ENCODE peak calls at places on chromosomes 2 and 18, in five cellular contexts. One of them, this sample, is unnamed.

GRCh38 chr2:62221141-62221540 is 25.2 kb downstream of the B3GNT2 start:
- DNase-seq in tibial artery: no peak
- DNase-seq in CD8-positive, alpha-beta T cell: peak
- DNase-seq in neural crest cell: no peak
- DNase-seq in ovary: no peak
- DNase-seq in this sample: no peak

GRCh38 chr18:7601249-7601620 is 34.1 kb downstream of the PTPRM start:
- DNase-seq in tibial artery: no peak
- DNase-seq in CD8-positive, alpha-beta T cell: no peak
- DNase-seq in neural crest cell: no peak
- DNase-seq in ovary: no peak
- DNase-seq in this sample: peak

GRCh38 chr2:55581875-55582547 is 35.4 kb downstream of the PPP4R3B start:
- DNase-seq in tibial artery: no peak
- DNase-seq in CD8-positive, alpha-beta T cell: no peak
- DNase-seq in neural crest cell: no peak
- DNase-seq in ovary: no peak
- DNase-seq in this sample: peak

GRCh38 chr2:236661762-236662110 is 92.1 kb downstream of the ACKR3 start:
- DNase-seq in tibial artery: no peak
- DNase-seq in CD8-positive, alpha-beta T cell: no peak
- DNase-seq in neural crest cell: no peak
- DNase-seq in ovary: no peak
- DNase-seq in this sample: no peak

GRCh38 chr2:31138037-31138962 is at the start of gene GALNT14:
- DNase-seq in tibial artery: peak
- DNase-seq in CD8-positive, alpha-beta T cell: no peak
- DNase-seq in neural crest cell: peak
- DNase-seq in ovary: peak
- DNase-seq in this sample: peak

GRCh38 chr2:149422337-149422990 is 92.1 kb downstream of the LYPD6 start:
- DNase-seq in tibial artery: no peak
- DNase-seq in CD8-positive, alpha-beta T cell: no peak
- DNase-seq in neural crest cell: no peak
- DNase-seq in ovary: no peak
- DNase-seq in this sample: peak

GRCh38 chr18:55136864-55137263 is 177.6 kb upstream of the CCDC68 start:
- DNase-seq in tibial artery: no peak
- DNase-seq in CD8-positive, alpha-beta T cell: no peak
- DNase-seq in neural crest cell: no peak
- DNase-seq in ovary: no peak
- DNase-seq in this sample: peak

GRCh38 chr18:57819671-57820460 is 16.8 kb upstream of the ATP8B1 start:
- DNase-seq in tibial artery: no peak
- DNase-seq in CD8-positive, alpha-beta T cell: no peak
- DNase-seq in neural crest cell: no peak
- DNase-seq in ovary: no peak
- DNase-seq in this sample: peak

GRCh38 chr2:165113414-165113813 is 90.4 kb downstream of the SCN3A start:
- DNase-seq in tibial artery: no peak
- DNase-seq in CD8-positive, alpha-beta T cell: no peak
- DNase-seq in neural crest cell: no peak
- DNase-seq in ovary: no peak
- DNase-seq in this sample: no peak

GRCh38 chr2:10405441-10405840 is 42.7 kb downstream of the ODC1 start:
- DNase-seq in tibial artery: peak
- DNase-seq in CD8-positive, alpha-beta T cell: no peak
- DNase-seq in neural crest cell: no peak
- DNase-seq in ovary: no peak
- DNase-seq in this sample: peak

GRCh38 chr2:240393831-240394410 is 41.5 kb upstream of the GPC1 start:
- DNase-seq in tibial artery: no peak
- DNase-seq in CD8-positive, alpha-beta T cell: no peak
- DNase-seq in neural crest cell: no peak
- DNase-seq in ovary: no peak
- DNase-seq in this sample: peak

GRCh38 chr2:24892928-24893327 is 27.1 kb downstream of the ADCY3 start:
- DNase-seq in tibial artery: no peak
- DNase-seq in CD8-positive, alpha-beta T cell: no peak
- DNase-seq in neural crest cell: no peak
- DNase-seq in ovary: no peak
- DNase-seq in this sample: no peak

GRCh38 chr2:232887171-232887850 is 17.2 kb downstream of the SNORC start:
- DNase-seq in tibial artery: peak
- DNase-seq in CD8-positive, alpha-beta T cell: no peak
- DNase-seq in neural crest cell: no peak
- DNase-seq in ovary: no peak
- DNase-seq in this sample: no peak
- TF ChIP-seq CTCF in tibial artery: no peak
- TF ChIP-seq CTCF in CD8-positive, alpha-beta T cell: no peak
- TF ChIP-seq CTCF in neural crest cell: no peak
- TF ChIP-seq CTCF in ovary: no peak
- TF ChIP-seq CTCF in this sample: no peak

DNA sequence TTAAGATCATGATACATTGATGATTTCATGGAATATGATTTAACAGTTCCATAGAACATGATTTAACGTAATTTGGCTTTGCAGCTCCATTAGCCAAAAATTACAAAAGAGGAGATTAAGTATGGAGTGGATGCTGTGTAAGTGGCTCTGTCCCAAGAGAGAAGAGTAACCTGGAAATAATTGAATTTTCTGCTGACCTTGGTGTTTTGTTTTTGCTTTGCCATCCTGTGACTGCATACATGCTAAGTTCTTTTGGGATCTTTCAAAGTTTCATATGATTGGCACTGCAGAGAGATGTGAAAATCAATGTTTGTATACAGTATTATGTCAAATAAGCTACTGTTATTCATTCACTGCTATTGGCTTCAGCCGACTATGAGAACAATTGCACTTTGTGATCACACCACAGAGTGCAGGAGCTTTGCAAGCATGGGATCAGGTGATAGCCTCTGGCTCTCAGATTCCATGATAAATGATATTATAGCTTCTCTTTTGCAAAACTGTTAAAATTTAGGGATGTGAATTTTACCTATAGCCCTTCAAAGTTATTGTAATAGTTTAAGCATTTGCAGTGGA is 46.1 kb upstream of the TMEM87B start:
- DNase-seq in tibial artery: no peak
- DNase-seq in CD8-positive, alpha-beta T cell: no peak
- DNase-seq in neural crest cell: no peak
- DNase-seq in ovary: no peak
- DNase-seq in this sample: no peak
- TF ChIP-seq CTCF in tibial artery: no peak
- TF ChIP-seq CTCF in CD8-positive, alpha-beta T cell: no peak
- TF ChIP-seq CTCF in neural crest cell: no peak
- TF ChIP-seq CTCF in ovary: no peak
- TF ChIP-seq CTCF in this sample: no peak

GRCh38 chr2:233037078-233037477 is 4.6 kb downstream of the NEU2 start:
- DNase-seq in tibial artery: no peak
- DNase-seq in CD8-positive, alpha-beta T cell: no peak
- DNase-seq in neural crest cell: no peak
- DNase-seq in ovary: no peak
- DNase-seq in this sample: peak
- TF ChIP-seq CTCF in tibial artery: no peak
- TF ChIP-seq CTCF in CD8-positive, alpha-beta T cell: no peak
- TF ChIP-seq CTCF in neural crest cell: no peak
- TF ChIP-seq CTCF in ovary: no peak
- TF ChIP-seq CTCF in this sample: no peak

GRCh38 chr2:231672617-231673347 is 35.5 kb upstream of the PTMA start:
- DNase-seq in tibial artery: no peak
- DNase-seq in CD8-positive, alpha-beta T cell: no peak
- DNase-seq in neural crest cell: no peak
- DNase-seq in ovary: peak
- DNase-seq in this sample: no peak
- TF ChIP-seq CTCF in tibial artery: no peak
- TF ChIP-seq CTCF in CD8-positive, alpha-beta T cell: no peak
- TF ChIP-seq CTCF in neural crest cell: no peak
- TF ChIP-seq CTCF in ovary: no peak
- TF ChIP-seq CTCF in this sample: peak

GRCh38 chr18:50022985-50023384 is 172.0 kb downstream of the MYO5B start:
- DNase-seq in tibial artery: no peak
- DNase-seq in CD8-positive, alpha-beta T cell: no peak
- DNase-seq in neural crest cell: no peak
- DNase-seq in ovary: no peak
- DNase-seq in this sample: no peak
- TF ChIP-seq CTCF in tibial artery: no peak
- TF ChIP-seq CTCF in CD8-positive, alpha-beta T cell: no peak
- TF ChIP-seq CTCF in neural crest cell: no peak
- TF ChIP-seq CTCF in ovary: no peak
- TF ChIP-seq CTCF in this sample: no peak

GRCh38 chr2:9063023-9063606 is 59.6 kb upstream of the MBOAT2 start:
- DNase-seq in tibial artery: no peak
- DNase-seq in CD8-positive, alpha-beta T cell: no peak
- DNase-seq in neural crest cell: no peak
- DNase-seq in ovary: no peak
- DNase-seq in this sample: no peak
- TF ChIP-seq CTCF in tibial artery: no peak
- TF ChIP-seq CTCF in CD8-positive, alpha-beta T cell: no peak
- TF ChIP-seq CTCF in neural crest cell: no peak
- TF ChIP-seq CTCF in ovary: no peak
- TF ChIP-seq CTCF in this sample: no peak

GRCh38 chr18:44464401-44465185 is 216.1 kb upstream of the SETBP1 start:
- DNase-seq in tibial artery: no peak
- DNase-seq in CD8-positive, alpha-beta T cell: no peak
- DNase-seq in neural crest cell: no peak
- DNase-seq in ovary: no peak
- DNase-seq in this sample: no peak

GRCh38 chr18:44453505-44453904 is 227.2 kb upstream of the SETBP1 start:
- DNase-seq in tibial artery: no peak
- DNase-seq in CD8-positive, alpha-beta T cell: no peak
- DNase-seq in neural crest cell: no peak
- DNase-seq in ovary: no peak
- DNase-seq in this sample: peak

DNA sequence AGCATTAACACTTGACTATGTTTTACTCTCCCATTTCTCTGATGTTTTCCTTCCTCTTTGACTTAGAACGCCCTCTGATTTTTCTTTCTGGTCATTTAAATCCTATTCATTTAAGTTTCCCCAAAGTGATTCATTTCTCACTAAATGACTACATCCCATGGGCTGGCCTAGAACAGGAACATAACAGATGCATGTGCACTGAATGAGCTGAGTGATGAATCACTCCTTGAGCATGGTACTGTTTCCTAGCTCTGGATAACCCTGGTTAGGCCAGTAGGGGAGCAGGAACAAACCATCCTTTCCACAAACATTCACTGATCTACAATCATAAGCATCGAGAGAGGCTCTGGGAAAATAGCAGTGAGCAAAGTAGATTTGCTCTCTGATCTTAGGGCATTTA is 221.9 kb upstream of the SETBP1 start:
- DNase-seq in tibial artery: no peak
- DNase-seq in CD8-positive, alpha-beta T cell: no peak
- DNase-seq in neural crest cell: no peak
- DNase-seq in ovary: no peak
- DNase-seq in this sample: peak
- TF ChIP-seq CTCF in tibial artery: no peak
- TF ChIP-seq CTCF in CD8-positive, alpha-beta T cell: no peak
- TF ChIP-seq CTCF in neural crest cell: no peak
- TF ChIP-seq CTCF in ovary: no peak
- TF ChIP-seq CTCF in this sample: no peak

GRCh38 chr2:129253461-129253812 is 726.0 kb upstream of the RAB6C start:
- DNase-seq in tibial artery: no peak
- DNase-seq in CD8-positive, alpha-beta T cell: no peak
- DNase-seq in neural crest cell: peak
- DNase-seq in ovary: no peak
- DNase-seq in this sample: no peak
- TF ChIP-seq CTCF in tibial artery: no peak
- TF ChIP-seq CTCF in CD8-positive, alpha-beta T cell: no peak
- TF ChIP-seq CTCF in neural crest cell: peak
- TF ChIP-seq CTCF in ovary: no peak
- TF ChIP-seq CTCF in this sample: no peak